ENCODE peak calls at places on chromosomes 13 and 19, in five cellular contexts. I is heart left ventricle, C is NCI-H1105, Y is cardiac muscle cell, L is GM23248. F is an unnamed sample.

GRCh38 chr19:48501961-48502719 is 9.5 kb downstream of the LMTK3 start:
- DNase-seq in I (no peak), C (peak; percentile 97), Y (peak; percentile 94), L (peak; percentile 52), F (peak; percentile 69)

GRCh38 chr19:11405846-11406643 is 13.1 kb downstream of the RGL3 start:
- DNase-seq in I (no peak), C (no peak), Y (no peak), L (no peak), F (peak; percentile 18)

GRCh38 chr19:47158879-47159509 is 28.4 kb downstream of the SAE1 start:
- DNase-seq in I (no peak), C (no peak), Y (no peak), L (peak; percentile 79), F (no peak)

GRCh38 chr13:113297370-113297871 is 382 bp downstream of the LAMP1 start:
- DNase-seq in I (peak; percentile 31), C (no peak), Y (no peak), L (peak; percentile 56), F (peak; percentile 79)

GRCh38 chr13:23902975-23903905 is 5.9 kb upstream of the C1QTNF9B start:
- DNase-seq in I (no peak), C (no peak), Y (peak; percentile 18), L (no peak), F (no peak)

GRCh38 chr13:37640499-37640898 is 41.9 kb upstream of the POSTN start:
- DNase-seq in I (no peak), C (no peak), Y (peak; percentile 46), L (peak; percentile 84), F (peak; percentile 12)

GRCh38 chr13:99305180-99305965 is 1.8 kb downstream of the GPR183 start:
- DNase-seq in I (no peak), C (no peak), Y (no peak), L (no peak), F (no peak)

GRCh38 chr13:29594310-29594709 is 1.2 kb downstream of the SLC7A1 start:
- DNase-seq in I (no peak), C (peak; percentile 23), Y (peak; percentile 40), L (peak; percentile 88), F (peak; percentile 74)

GRCh38 chr13:51957377-51958216 is 53.7 kb downstream of the ATP7B start:
- DNase-seq in I (no peak), C (no peak), Y (no peak), L (no peak), F (no peak)

GRCh38 chr13:112828082-112828699 is 138.4 kb downstream of the ATP11A start:
- DNase-seq in I (no peak), C (no peak), Y (no peak), L (no peak), F (peak; percentile 60)

GRCh38 chr19:10836478-10837325 is 690 bp upstream of the TMED1 start:
- DNase-seq in I (peak; percentile 88), C (peak; percentile 84), Y (peak; percentile 83), L (peak; percentile 91), F (peak; percentile 98)

F was measured in GM12865.